ENCODE peak calls at places on chromosomes 1 and 21, in ten cellular contexts. Z is EH; K is ELR; U is AG04450; Q is CD4-positive, alpha-beta T cell; F is NCI-H1092; G is BJ; C is kidney; Y is lung microvascular endothelial cell; B is heart right ventricle. R is an unnamed sample.

GRCh38 chr1:39409055-39409816 is 82.2 kb upstream of the BMP8A start:
- DNase-seq in Z (peak; percentile 94), K (peak; percentile 71), U (no peak), Q (peak; percentile 10), F (no peak), G (no peak), C (peak; percentile 81), Y (peak; percentile 92), B (peak; percentile 58), R (no peak)

GRCh38 chr1:61162513-61163274 is 80.3 kb downstream of the NFIA start:
- DNase-seq in Z (peak; percentile 13), K (no peak), U (no peak), Q (no peak), F (no peak), G (no peak), C (no peak), Y (peak; percentile 31), B (no peak), R (no peak)

GRCh38 chr1:16925635-16926490 is 4.1 kb downstream of the CROCC start:
- DNase-seq in Z (no peak), K (no peak), U (no peak), Q (no peak), F (no peak), G (no peak), C (peak; percentile 79), Y (peak; percentile 6), B (no peak), R (no peak)

GRCh38 chr1:240199758-240200655 is 108.3 kb downstream of the FMN2 start:
- DNase-seq in Z (no peak), K (no peak), U (no peak), Q (no peak), F (no peak), G (no peak), C (no peak), Y (no peak), B (no peak), R (no peak)

GRCh38 chr1:56509713-56510641 is 69.4 kb downstream of the PLPP3 start:
- DNase-seq in Z (no peak), K (no peak), U (no peak), Q (no peak), F (no peak), G (no peak), C (no peak), Y (no peak), B (no peak), R (no peak)

GRCh38 chr1:168958562-168959289 is 147.8 kb upstream of the ATP1B1 start:
- DNase-seq in Z (no peak), K (no peak), U (no peak), Q (no peak), F (no peak), G (no peak), C (no peak), Y (no peak), B (no peak), R (no peak)

GRCh38 chr1:221344693-221345092 is 397.2 kb downstream of the DUSP10 start:
- DNase-seq in Z (peak; percentile 74), K (peak; percentile 62), U (no peak), Q (no peak), F (no peak), G (no peak), C (no peak), Y (no peak), B (no peak), R (no peak)

GRCh38 chr1:166273618-166274017 is 106.8 kb upstream of the FAM78B start:
- DNase-seq in Z (no peak), K (no peak), U (no peak), Q (no peak), F (no peak), G (no peak), C (no peak), Y (no peak), B (no peak), R (no peak)

GRCh38 chr21:37565530-37566223 is 199.1 kb downstream of the DYRK1A start:
- DNase-seq in Z (peak; percentile 77), K (peak; percentile 52), U (no peak), Q (no peak), F (no peak), G (peak; percentile 16), C (no peak), Y (no peak), B (no peak), R (peak; percentile 79)

GRCh38 chr1:58893257-58893869 is 109.5 kb upstream of the JUN start:
- DNase-seq in Z (no peak), K (no peak), U (no peak), Q (no peak), F (peak; percentile 65), G (no peak), C (no peak), Y (peak; percentile 91), B (peak; percentile 73), R (no peak)

GRCh38 chr1:60367522-60367921 is 294.0 kb upstream of the C1orf87 start:
- DNase-seq in Z (no peak), K (no peak), U (no peak), Q (no peak), F (no peak), G (no peak), C (no peak), Y (no peak), B (no peak), R (no peak)

GRCh38 chr1:187948170-187948794 is 1119.5 kb downstream of the PLA2G4A start:
- DNase-seq in Z (no peak), K (no peak), U (no peak), Q (no peak), F (no peak), G (no peak), C (no peak), Y (no peak), B (no peak), R (no peak)

GRCh38 chr21:44293551-44294231 is 6.2 kb upstream of the PFKL start:
- DNase-seq in Z (no peak), K (no peak), U (no peak), Q (peak; percentile 13), F (no peak), G (no peak), C (peak; percentile 78), Y (no peak), B (peak; percentile 20), R (no peak)

GRCh38 chr1:235918032-235918431 is 51.3 kb upstream of the LYST start:
- DNase-seq in Z (no peak), K (peak; percentile 19), U (no peak), Q (no peak), F (peak; percentile 39), G (no peak), C (no peak), Y (no peak), B (no peak), R (no peak)

GRCh38 chr21:35562876-35563275 is 497.4 kb downstream of the SETD4 start:
- DNase-seq in Z (peak; percentile 41), K (no peak), U (no peak), Q (no peak), F (no peak), G (no peak), C (no peak), Y (no peak), B (no peak), R (no peak)

GRCh38 chr1:25786887-25787286 is 13.1 kb upstream of the SELENON start:
- DNase-seq in Z (peak; percentile 53), K (peak; percentile 50), U (no peak), Q (no peak), F (no peak), G (no peak), C (no peak), Y (no peak), B (no peak), R (no peak)

GRCh38 chr1:67560580-67561285 is 124.3 kb upstream of the GADD45A start:
- DNase-seq in Z (no peak), K (no peak), U (no peak), Q (no peak), F (no peak), G (no peak), C (no peak), Y (no peak), B (no peak), R (no peak)

GRCh38 chr1:24966724-24967346 is 36.8 kb upstream of the RUNX3 start:
- DNase-seq in Z (peak; percentile 85), K (peak; percentile 92), U (peak; percentile 55), Q (peak; percentile 25), F (no peak), G (no peak), C (peak; percentile 37), Y (peak; percentile 63), B (no peak), R (peak; percentile 43)

GRCh38 chr21:43869486-43870325 is 4.7 kb downstream of the AGPAT3 start:
- DNase-seq in Z (no peak), K (no peak), U (no peak), Q (no peak), F (no peak), G (no peak), C (peak; percentile 37), Y (no peak), B (no peak), R (no peak)

GRCh38 chr1:76501576-76502219 is 365.6 kb upstream of the ST6GALNAC5 start:
- DNase-seq in Z (no peak), K (no peak), U (no peak), Q (no peak), F (no peak), G (no peak), C (no peak), Y (peak; percentile 9), B (no peak), R (no peak)

GRCh38 chr1:192811594-192812239 is 2.9 kb downstream of the RGS2 start:
- DNase-seq in Z (no peak), K (no peak), U (no peak), Q (no peak), F (no peak), G (no peak), C (no peak), Y (no peak), B (no peak), R (no peak)

GRCh38 chr1:10155087-10155712 is 55.2 kb upstream of the KIF1B start:
- DNase-seq in Z (peak; percentile 35), K (no peak), U (no peak), Q (no peak), F (no peak), G (no peak), C (no peak), Y (no peak), B (no peak), R (no peak)

GRCh38 chr1:36692465-36692864 is 209.8 kb upstream of the CSF3R start:
- DNase-seq in Z (no peak), K (no peak), U (no peak), Q (no peak), F (no peak), G (no peak), C (no peak), Y (no peak), B (no peak), R (no peak)

GRCh38 chr1:211378844-211379243 is 52.2 kb downstream of the TRAF5 start:
- DNase-seq in Z (peak; percentile 85), K (peak; percentile 76), U (no peak), Q (no peak), F (no peak), G (no peak), C (no peak), Y (peak; percentile 40), B (no peak), R (peak; percentile 68)

GRCh38 chr21:34962136-34962535 is 87.0 kb downstream of the RUNX1 start:
- DNase-seq in Z (peak; percentile 36), K (no peak), U (no peak), Q (no peak), F (no peak), G (no peak), C (no peak), Y (no peak), B (no peak), R (no peak)

GRCh38 chr1:100538935-100539835 is 1.2 kb downstream of the GPR88 start:
- DNase-seq in Z (peak; percentile 8), K (peak; percentile 37), U (no peak), Q (peak; percentile 13), F (peak; percentile 22), G (no peak), C (peak; percentile 74), Y (peak; percentile 32), B (peak; percentile 34), R (no peak)

GRCh38 chr1:180268556-180269044 is 38.5 kb downstream of the LHX4 start:
- DNase-seq in Z (no peak), K (no peak), U (no peak), Q (no peak), F (no peak), G (no peak), C (no peak), Y (no peak), B (no peak), R (no peak)

R was measured in A172.